ENCODE peak calls at places on chromosomes 16 and 17, in six cellular contexts. T is IMR-90, R is fibroblast of lung, E is HCT116, J is heart right ventricle, F is ovary. X is an unnamed sample.
A peak's percentile ranks its signal among the peaks of the same experiment; 100 is the strongest.

GRCh38 chr16:72946474-72947194 is 101.3 kb downstream of the ZFHX3 start:
- DNase-seq in T (peak; percentile 20), E (no peak), J (peak; percentile 65), F (no peak), R (peak; percentile 50), X (no peak)

GRCh38 chr16:49503242-49504022 is 129.8 kb downstream of the C16orf78 start:
- DNase-seq in T (no peak), J (no peak), F (no peak), E (no peak), R (no peak), X (no peak)

GRCh38 chr16:55911616-55912015 is 36.4 kb upstream of the CES5A start:
- DNase-seq in T (no peak), J (no peak), R (no peak), F (no peak), E (no peak), X (no peak)

GRCh38 chr17:5500247-5500803 is 14.0 kb downstream of the MIS12 start:
- DNase-seq in J (no peak), T (peak; percentile 12), F (no peak), R (no peak), E (no peak), X (no peak)

GRCh38 chr17:32746280-32746679 is 130.6 kb downstream of the MYO1D start:
- DNase-seq in T (no peak), R (no peak), J (no peak), E (no peak), F (no peak), X (no peak)

GRCh38 chr17:68381076-68381900 is 76.0 kb downstream of the WIPI1 start:
- DNase-seq in T (peak; percentile 97), J (no peak), R (peak; percentile 94), F (no peak), E (peak; percentile 98), X (peak; percentile 98)

GRCh38 chr17:81960130-81960958 is 643 bp downstream of the NOTUM start:
- DNase-seq in E (no peak), T (no peak), R (no peak), F (no peak), J (no peak), X (no peak)

GRCh38 chr17:11803635-11804034 is 193.6 kb downstream of the ZNF18 start:
- DNase-seq in F (no peak), T (no peak), E (no peak), R (no peak), J (no peak), X (no peak)

GRCh38 chr17:6843241-6843890 is 11.8 kb upstream of the TEKT1 start:
- DNase-seq in T (peak; percentile 52), F (no peak), E (peak; percentile 48), J (no peak), R (peak; percentile 29), X (peak; percentile 38)

GRCh38 chr16:84093879-84094270 is 22.9 kb downstream of the MBTPS1 start:
- DNase-seq in J (no peak), R (no peak), E (no peak), F (no peak), T (no peak), X (no peak)

GRCh38 chr17:83186751-83187421 is 107.5 kb downstream of the METRNL start:
- DNase-seq in R (no peak), T (no peak), F (no peak), J (no peak), E (no peak), X (no peak)

GRCh38 chr16:12559714-12560113 is 244.0 kb downstream of the CPPED1 start:
- DNase-seq in R (peak; percentile 7), F (no peak), T (peak; percentile 17), E (no peak), J (no peak), X (peak; percentile 55)

GRCh38 chr17:27354491-27355081 is 60.7 kb downstream of the WSB1 start:
- DNase-seq in J (no peak), R (no peak), E (no peak), T (no peak), F (no peak), X (no peak)

GRCh38 chr16:55052335-55053070 is 121.8 kb downstream of the IRX5 start:
- DNase-seq in T (no peak), J (no peak), E (no peak), F (no peak), R (no peak), X (no peak)

GRCh38 chr16:87897563-87898505 is 28.5 kb upstream of the SLC7A5 start:
- DNase-seq in E (no peak), R (peak; percentile 6), F (no peak), T (no peak), J (no peak), X (no peak)

GRCh38 chr16:1820096-1820972 is 6.3 kb downstream of the HAGH start:
- DNase-seq in F (no peak), R (no peak), E (no peak), J (no peak), T (no peak), X (no peak)

GRCh38 chr16:1308036-1308976 is 1.1 kb upstream of the UBE2I start:
- DNase-seq in R (peak; percentile 56), F (no peak), E (peak; percentile 74), J (no peak), T (peak; percentile 16), X (peak; percentile 44)

DNA sequence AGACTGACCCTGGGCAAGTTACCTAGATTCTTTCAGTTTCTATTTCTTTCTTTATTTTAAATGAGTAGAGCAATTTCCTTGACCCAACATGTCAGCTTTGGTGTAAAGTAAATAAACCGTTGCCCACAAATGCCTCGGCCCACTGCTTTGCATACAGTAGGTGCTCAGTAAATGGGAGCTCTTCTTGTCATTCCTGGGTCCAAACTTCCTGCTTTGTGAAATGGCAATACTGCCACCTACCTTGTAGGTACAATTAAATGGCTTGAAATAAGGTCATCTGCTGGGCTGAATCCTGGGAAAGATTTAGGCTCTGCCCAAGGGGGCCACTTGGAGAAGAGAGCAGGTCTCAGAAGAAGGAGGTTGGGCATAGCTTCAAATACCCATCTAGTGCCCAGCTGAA is 253.0 kb downstream of the HS3ST3B1 start:
- DNase-seq in E (no peak), F (no peak), R (no peak), J (no peak), T (no peak), X (no peak)
- TF ChIP-seq CTCF in E (no peak), F (no peak), R (no peak), J (no peak), T (no peak), X (no peak)

GRCh38 chr17:55659661-55660060 is 63.0 kb downstream of the TMEM100 start:
- DNase-seq in F (no peak), E (no peak), J (no peak), T (no peak), R (no peak), X (no peak)
- TF ChIP-seq CTCF in F (no peak), E (no peak), J (no peak), T (no peak), R (no peak), X (no peak)

DNA sequence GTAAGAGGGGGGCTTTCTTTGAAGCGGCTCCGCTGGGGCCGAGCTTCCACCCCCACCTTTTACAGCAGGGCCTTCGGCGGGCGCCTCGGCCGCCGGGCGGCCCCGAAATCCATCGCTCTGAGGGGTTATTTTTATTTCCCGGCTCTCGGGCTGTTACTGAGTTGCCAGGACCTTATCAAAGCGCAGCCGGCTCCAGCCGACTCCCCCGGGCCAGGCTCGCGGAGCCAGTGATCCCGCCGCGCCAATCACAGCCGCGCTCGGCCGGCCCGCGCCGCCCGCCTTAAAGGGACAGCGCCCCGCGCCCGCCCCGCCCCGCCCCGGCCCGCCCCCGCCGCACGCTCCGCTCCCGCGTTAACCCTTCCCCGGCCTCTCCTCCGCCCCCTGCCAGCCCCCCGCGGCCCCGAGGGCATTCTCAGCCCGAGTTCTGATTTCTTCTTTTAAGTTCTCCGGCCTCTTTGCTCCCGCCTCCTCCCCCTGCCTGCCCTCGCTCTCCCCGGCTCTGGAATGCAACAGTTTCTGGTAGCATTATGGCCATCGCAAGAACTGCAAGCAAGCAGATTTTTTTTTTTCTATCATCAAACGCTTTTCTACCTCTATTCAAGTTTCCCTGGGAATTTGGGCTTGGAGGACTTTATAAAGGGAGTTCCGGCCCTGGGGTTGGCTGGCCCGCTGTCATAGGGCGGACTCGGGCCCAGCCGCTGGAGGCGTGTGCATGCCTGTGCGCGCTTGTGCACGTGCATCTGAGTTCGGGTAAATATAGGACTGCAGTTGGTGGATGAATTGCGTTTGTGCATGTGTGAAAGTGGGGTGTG is at the start of gene AXIN2:
- DNase-seq in E (peak; percentile 90), F (peak; percentile 92), J (peak; percentile 92), T (peak; percentile 85), R (peak; percentile 91), X (peak; percentile 77)
- TF ChIP-seq CTCF in E (no peak), F (no peak), J (peak; percentile 28), T (no peak), R (no peak), X (peak; percentile 37)

DNA sequence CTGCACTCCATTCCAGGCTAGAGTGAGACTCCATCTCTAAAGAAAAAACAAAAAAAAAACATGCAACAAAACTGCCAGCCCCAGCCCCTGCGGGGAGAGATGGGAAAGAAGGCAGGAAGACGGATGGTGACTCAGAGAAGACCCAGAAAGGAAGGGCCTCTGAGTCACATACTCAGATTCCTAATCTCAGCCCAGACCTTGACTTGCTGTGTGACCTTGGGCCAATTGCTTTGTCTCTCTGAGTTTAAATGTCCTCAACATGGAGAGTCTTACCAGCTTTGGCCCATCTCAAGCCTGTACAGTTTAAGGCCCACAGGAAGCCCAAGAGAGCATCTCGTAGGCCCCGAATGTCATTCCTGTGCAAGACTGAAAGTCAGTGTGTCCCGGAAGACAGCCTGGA is 86.5 kb upstream of the LHX1 start:
- DNase-seq in E (peak; percentile 39), T (peak; percentile 74), J (no peak), R (peak; percentile 82), F (no peak), X (peak; percentile 70)
- TF ChIP-seq CTCF in E (no peak), T (no peak), J (no peak), R (no peak), F (no peak), X (no peak)

DNA sequence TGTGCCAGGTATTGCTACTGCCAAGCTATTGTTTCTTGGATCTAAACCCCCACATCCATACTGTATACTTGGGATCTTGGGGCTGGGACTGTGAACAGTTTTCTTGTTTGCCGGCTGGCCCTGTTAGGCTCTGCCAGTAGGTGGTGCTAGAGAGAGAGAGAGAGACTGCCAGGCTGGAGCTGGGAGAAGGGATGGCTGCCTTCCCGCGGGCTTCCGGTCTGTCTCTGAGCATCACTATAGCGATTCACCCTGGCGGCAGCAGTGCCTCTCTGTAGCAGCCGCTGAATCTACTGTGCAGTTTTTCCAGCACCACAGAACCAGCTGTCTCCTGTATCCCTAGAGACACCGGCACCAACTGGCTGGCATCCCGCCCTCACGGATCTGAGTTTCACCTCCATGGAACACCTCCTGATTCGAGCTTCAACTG is 201.2 kb downstream of the UTP18 start:
- DNase-seq in F (peak; percentile 27), J (peak; percentile 19), R (peak; percentile 10), E (peak; percentile 78), T (peak; percentile 23), X (peak; percentile 7)
- TF ChIP-seq CTCF in F (peak; percentile 9), J (peak; percentile 63), R (peak; percentile 62), E (peak; percentile 63), T (peak; percentile 58), X (peak; percentile 74)